ENCODE peak calls at places on chromosomes 12 and 14, in eight cellular contexts. J, C, D, I, R, V, L and F are unnamed samples.

GRCh38 chr12:98440165-98440581 is 75.2 kb upstream of the TMPO start:
- DNase-seq in C (peak; percentile 94), R (no peak), J (no peak), V (peak; percentile 97), D (peak; percentile 42), L (peak; percentile 68), I (no peak), F (no peak)

GRCh38 chr14:96567289-96567899 is 65.2 kb downstream of the PAPOLA start:
- DNase-seq in R (no peak), V (peak; percentile 62), D (no peak), J (no peak), I (no peak), L (peak; percentile 23), C (peak; percentile 61), F (no peak)

GRCh38 chr12:108826807-108827721 is 30.3 kb downstream of the SSH1 start:
- DNase-seq in J (no peak), L (no peak), C (peak; percentile 51), D (no peak), V (peak; percentile 54), R (peak; percentile 43), I (no peak), F (no peak)

GRCh38 chr12:32248594-32249140 is 142.0 kb downstream of the BICD1 start:
- DNase-seq in J (no peak), V (no peak), C (no peak), R (no peak), I (no peak), L (no peak), D (no peak), F (peak; percentile 58)

GRCh38 chr12:56151672-56152131 is 685 bp upstream of the MYL6B start:
- DNase-seq in I (peak; percentile 83), R (peak; percentile 71), V (peak; percentile 64), D (peak; percentile 75), J (no peak), C (no peak), L (peak; percentile 84), F (peak; percentile 93)

GRCh38 chr12:115623764-115624334 is 653.6 kb downstream of the MED13L start:
- DNase-seq in V (no peak), L (peak; percentile 50), R (peak; percentile 84), C (no peak), I (peak; percentile 71), J (peak; percentile 67), D (no peak), F (peak; percentile 80)

GRCh38 chr14:100787659-100788058 is 38.3 kb upstream of the MEG3 start:
- DNase-seq in V (no peak), C (no peak), D (no peak), R (no peak), I (no peak), J (no peak), L (no peak), F (no peak)

GRCh38 chr12:78628701-78629100 is 235.9 kb upstream of the SYT1 start:
- DNase-seq in R (no peak), I (no peak), J (no peak), L (no peak), V (no peak), D (no peak), C (no peak), F (no peak)

GRCh38 chr12:49556391-49557186 is 11.4 kb downstream of the MCRS1 start:
- DNase-seq in I (no peak), J (no peak), V (no peak), R (peak; percentile 10), D (no peak), C (no peak), L (no peak), F (no peak)

GRCh38 chr12:34398706-34399630 is 376.7 kb downstream of the ALG10 start:
- DNase-seq in I (peak; percentile 15), J (no peak), L (no peak), D (peak; percentile 10), R (peak; percentile 1), V (no peak), C (no peak), F (peak; percentile 22)

GRCh38 chr12:109385339-109386078 is 37.8 kb downstream of the MYO1H start:
- DNase-seq in C (peak; percentile 69), I (no peak), L (peak; percentile 34), V (peak; percentile 85), R (peak; percentile 51), D (no peak), J (peak; percentile 33), F (peak; percentile 52)

GRCh38 chr12:20044304-20044703 is 324.0 kb upstream of the PDE3A start:
- DNase-seq in J (no peak), V (no peak), I (no peak), L (no peak), R (peak; percentile 6), C (no peak), D (no peak), F (no peak)

GRCh38 chr14:70771781-70772212 is 37.5 kb downstream of the MAP3K9 start:
- DNase-seq in D (no peak), V (no peak), C (no peak), L (peak; percentile 78), I (peak; percentile 34), R (no peak), J (no peak), F (peak; percentile 66)

GRCh38 chr14:37584211-37585100 is 10.6 kb downstream of the FOXA1 start:
- DNase-seq in J (no peak), L (no peak), D (peak; percentile 61), I (peak; percentile 45), V (no peak), C (no peak), R (no peak), F (peak; percentile 77)

GRCh38 chr12:53948650-53949593 is 5.8 kb upstream of the HOXC12 start:
- DNase-seq in C (no peak), J (no peak), I (no peak), D (no peak), R (no peak), V (no peak), L (no peak), F (peak; percentile 68)

GRCh38 chr12:51295651-51296050 is 25.4 kb upstream of the SMAGP start:
- DNase-seq in J (no peak), C (no peak), R (no peak), L (no peak), V (no peak), I (no peak), D (no peak), F (no peak)

GRCh38 chr12:4736048-4736447 is 15.8 kb downstream of the GALNT8 start:
- DNase-seq in I (no peak), R (no peak), D (no peak), L (no peak), V (no peak), C (no peak), J (no peak), F (no peak)

GRCh38 chr14:73785834-73786631 is 65.6 kb upstream of the PTGR2 start:
- DNase-seq in R (peak; percentile 74), D (peak; percentile 84), V (peak; percentile 96), L (peak; percentile 65), I (peak; percentile 45), J (no peak), C (peak; percentile 98), F (peak; percentile 79)

GRCh38 chr14:95998656-95999055 is 40.5 kb upstream of the C14orf132 start:
- DNase-seq in I (no peak), V (peak; percentile 73), D (no peak), J (no peak), R (peak; percentile 43), L (peak; percentile 45), C (peak; percentile 70), F (no peak)

GRCh38 chr12:65656156-65656885 is 168.0 kb upstream of the HMGA2 start:
- DNase-seq in R (no peak), J (no peak), C (no peak), D (no peak), L (no peak), V (peak; percentile 37), I (no peak), F (no peak)
- H3K9ac ChIP-seq in R (peak overlapping the region; percentile 70), J (no peak overlapping the region), C (no peak overlapping the region), D (no peak overlapping the region), L (no peak overlapping the region), V (peak overlapping the region; percentile 39), I (no peak overlapping the region), F (no peak overlapping the region)

GRCh38 chr12:123098780-123099179 is 52.1 kb downstream of the PITPNM2 start:
- DNase-seq in V (no peak), R (no peak), C (no peak), J (no peak), D (no peak), I (no peak), L (no peak), F (no peak)

GRCh38 chr12:123096159-123096558 is 54.7 kb downstream of the PITPNM2 start:
- DNase-seq in V (no peak), I (no peak), D (no peak), R (no peak), L (no peak), J (no peak), C (no peak), F (no peak)

GRCh38 chr12:123099556-123100192 is 51.2 kb downstream of the PITPNM2 start:
- DNase-seq in D (no peak), L (no peak), R (peak; percentile 57), C (no peak), J (no peak), I (no peak), V (no peak), F (no peak)

GRCh38 chr12:123095074-123095694 is 55.7 kb downstream of the PITPNM2 start:
- DNase-seq in C (no peak), R (no peak), D (no peak), J (no peak), L (no peak), V (no peak), I (no peak), F (no peak)

GRCh38 chr12:123097521-123098084 is 53.3 kb downstream of the PITPNM2 start:
- DNase-seq in C (peak; percentile 81), V (no peak), R (no peak), I (no peak), L (no peak), J (no peak), D (peak; percentile 45), F (no peak)
- H3K4me1 ChIP-seq in C (peaks cover 28% of the 10 kb centered on the region), V (peaks cover 12% of the 10 kb centered on the region), R (peaks cover 23% of the 10 kb centered on the region), I (peaks cover 7% of the 10 kb centered on the region), L (peaks cover 10% of the 10 kb centered on the region), J (peaks cover 7% of the 10 kb centered on the region), D (no peaks in the 10 kb centered on the region), F (peaks cover under 1% of the 10 kb centered on the region)

DNA sequence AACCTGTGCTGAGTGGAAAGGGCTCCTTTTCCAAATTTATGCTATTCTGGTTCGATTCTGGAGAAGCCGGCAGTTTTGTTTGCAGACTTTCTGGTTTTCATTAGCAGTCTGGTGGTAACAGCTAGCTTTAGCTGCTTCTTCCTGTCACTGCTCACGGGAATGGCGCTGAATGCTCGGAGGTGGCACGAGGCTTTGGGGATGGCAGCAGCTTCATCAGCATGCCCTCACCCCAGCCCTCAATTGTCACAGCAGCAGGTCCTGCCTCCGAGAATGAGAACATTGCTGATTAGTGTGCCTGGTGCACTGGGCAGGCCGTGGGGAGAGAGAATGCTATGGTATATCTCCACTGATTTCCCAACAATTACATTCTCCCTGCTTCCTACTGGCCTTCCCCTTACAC is 73.6 kb downstream of the SAMD4A start:
- DNase-seq in D (no peak), I (no peak), R (no peak), V (peak; percentile 35), J (no peak), C (no peak), L (no peak), F (peak; percentile 53)
- H3K9ac ChIP-seq in D (no peak overlapping the region), I (no peak overlapping the region), R (no peak overlapping the region), V (no peak overlapping the region), J (no peak overlapping the region), C (no peak overlapping the region), L (no peak overlapping the region), F (no peak overlapping the region)

GRCh38 chr12:89895101-89895500 is 186.5 kb upstream of the ATP2B1 start:
- DNase-seq in R (no peak), L (no peak), D (no peak), C (no peak), I (no peak), V (no peak), J (no peak), F (no peak)
- H3K4me1 ChIP-seq in R (no peaks in the 10 kb centered on the region), L (peaks cover 3% of the 10 kb centered on the region), D (no peaks in the 10 kb centered on the region), C (peaks cover 3% of the 10 kb centered on the region), I (peaks cover 6% of the 10 kb centered on the region), V (peaks cover 18% of the 10 kb centered on the region), J (peaks cover 4% of the 10 kb centered on the region), F (peaks cover 10% of the 10 kb centered on the region)

GRCh38 chr14:75141967-75142366 is 15.1 kb upstream of the NEK9 start:
- DNase-seq in V (peak; percentile 54), I (no peak), L (peak; percentile 62), R (peak; percentile 37), C (peak; percentile 50), J (no peak), D (no peak), F (no peak)
- H3K9ac ChIP-seq in V (no peak overlapping the region), I (no peak overlapping the region), L (no peak overlapping the region), R (no peak overlapping the region), C (no peak overlapping the region), J (no peak overlapping the region), D (peak overlapping the region; percentile 12), F (no peak overlapping the region)